ENCODE peak calls at places on chromosomes 1 and 21, in six cellular contexts. L is cardiac fibroblast; F is stomach; S is activated naive CD8-positive, alpha-beta T cell treated with anti-CD3 and anti-CD28 coated beads, Interleukin-2, amount 50 U/mL, for 24 hours; G is left ventricle myocardium superior; X is stimulated activated CD4-positive, alpha-beta T cell treated with anti-CD3 and anti-CD28 coated beads, Interleukin-15, amount 100 ng/mL, for 24 hours. I is an unnamed sample.

GRCh38 chr1:214281902-214282695 is 1.1 kb downstream of the SMYD2 start:
- DNase-seq in L (peak), F (peak), S (no peak), G (no peak), X (no peak), I (peak)

GRCh38 chr1:167105150-167105840 is 11.4 kb downstream of the STYXL2 start:
- DNase-seq in L (no peak), F (no peak), S (no peak), G (no peak), X (no peak), I (no peak)

GRCh38 chr1:155974208-155975165 is 3.9 kb downstream of the ARHGEF2 start:
- DNase-seq in L (no peak), F (no peak), S (no peak), G (no peak), X (no peak), I (no peak)

GRCh38 chr21:28974531-28975227 is 18.0 kb downstream of the LTN1 start:
- DNase-seq in L (no peak), F (no peak), S (no peak), G (no peak), X (no peak), I (peak)

GRCh38 chr21:46117586-46118304 is 19.8 kb downstream of the COL6A2 start:
- DNase-seq in L (no peak), F (no peak), S (no peak), G (peak), X (no peak), I (no peak)

GRCh38 chr1:14511856-14512585 is 86.5 kb upstream of the KAZN start:
- DNase-seq in L (no peak), F (no peak), S (no peak), G (no peak), X (no peak), I (no peak)

GRCh38 chr1:232472485-232473041 is 157.4 kb downstream of the SIPA1L2 start:
- DNase-seq in L (peak), F (no peak), S (no peak), G (no peak), X (no peak), I (peak)

GRCh38 chr1:107138767-107139445 is 1.9 kb upstream of the NTNG1 start:
- DNase-seq in L (no peak), F (no peak), S (no peak), G (no peak), X (no peak), I (no peak)

GRCh38 chr1:204826970-204827369 is 43.7 kb upstream of the NFASC start:
- DNase-seq in L (peak), F (no peak), S (peak), G (no peak), X (peak), I (no peak)

GRCh38 chr1:26378088-26378878 is 5.7 kb upstream of the ZNF683 start:
- DNase-seq in L (peak), F (no peak), S (peak), G (no peak), X (peak), I (peak)

GRCh38 chr1:115240321-115240720 is 97.7 kb downstream of the NGF start:
- DNase-seq in L (no peak), F (no peak), S (no peak), G (no peak), X (no peak), I (no peak)

GRCh38 chr1:31374511-31375196 is 1.8 kb upstream of the FABP3 start:
- DNase-seq in L (peak), F (peak), S (no peak), G (peak), X (no peak), I (no peak)

GRCh38 chr21:46334351-46335140 is 10.6 kb downstream of the PCNT start:
- DNase-seq in L (no peak), F (no peak), S (no peak), G (no peak), X (no peak), I (no peak)

GRCh38 chr1:228994691-228995090 is 259.4 kb downstream of the RHOU start:
- DNase-seq in L (no peak), F (no peak), S (no peak), G (no peak), X (no peak), I (no peak)

GRCh38 chr21:29238052-29238966 is 60.4 kb upstream of the BACH1 start:
- DNase-seq in L (peak), F (no peak), S (no peak), G (no peak), X (no peak), I (peak)

GRCh38 chr1:34050711-34051485 is 114.1 kb downstream of the CSMD2 start:
- DNase-seq in L (no peak), F (no peak), S (no peak), G (no peak), X (no peak), I (no peak)

I was measured in fibroblast of villous mesenchyme.